ENCODE peak calls at places on chromosomes 5 and 9, in six cellular contexts. T is coronary artery; L is midbrain; K is activated T-helper 1 cell treated with Interleukin-2 at 50 U/mL for 16 hours; G is CD8-positive, alpha-beta T cell; U is H4. Z is an unnamed sample.

GRCh38 chr5:39757121-39757520 is 332.3 kb upstream of the DAB2 start:
- DNase-seq in U (no peak), G (no peak), T (no peak), L (no peak), K (no peak), Z (no peak)

GRCh38 chr5:73901045-73901444 is 275.0 kb downstream of the ARHGEF28 start:
- DNase-seq in K (no peak), U (peak), G (no peak), T (no peak), L (no peak), Z (no peak)

GRCh38 chr5:172453986-172454354 is 355 bp downstream of the SH3PXD2B start:
- DNase-seq in K (no peak), L (peak), U (no peak), G (no peak), T (no peak), Z (no peak)

GRCh38 chr9:99970481-99970880 is 64.0 kb downstream of the STX17 start:
- DNase-seq in U (no peak), K (no peak), L (no peak), G (no peak), T (no peak), Z (no peak)

GRCh38 chr5:10286552-10287227 is 21.0 kb downstream of the CMBL start:
- DNase-seq in K (no peak), L (no peak), G (no peak), T (no peak), U (no peak), Z (no peak)

GRCh38 chr9:135671591-135672041 is 8.5 kb downstream of the LCN9 start:
- DNase-seq in L (no peak), U (no peak), K (no peak), G (no peak), T (no peak), Z (no peak)

GRCh38 chr9:136665111-136665703 is 2.5 kb downstream of the EGFL7 start:
- DNase-seq in T (no peak), U (no peak), L (no peak), K (no peak), G (no peak), Z (peak)

GRCh38 chr5:6256901-6257300 is 121.4 kb downstream of the MED10 start:
- DNase-seq in G (no peak), K (no peak), U (no peak), L (no peak), T (no peak), Z (no peak)

GRCh38 chr5:153551537-153552079 is 61.1 kb downstream of the GRIA1 start:
- DNase-seq in T (no peak), G (no peak), U (peak), L (no peak), K (no peak), Z (peak)

GRCh38 chr5:103847060-103847459 is 284.5 kb upstream of the NUDT12 start:
- DNase-seq in U (no peak), T (no peak), K (no peak), L (no peak), G (no peak), Z (no peak)

GRCh38 chr9:36788534-36788933 is 215.8 kb downstream of the MELK start:
- DNase-seq in K (no peak), G (no peak), L (no peak), U (no peak), T (no peak), Z (no peak)

GRCh38 chr5:98916540-98916939 is 12.3 kb downstream of the CHD1 start:
- DNase-seq in L (no peak), T (no peak), U (no peak), K (no peak), G (no peak), Z (no peak)

GRCh38 chr9:131727184-131727785 is 12.6 kb downstream of the RAPGEF1 start:
- DNase-seq in G (no peak), L (no peak), K (no peak), T (no peak), U (no peak), Z (no peak)

GRCh38 chr5:16140944-16141343 is 38.6 kb downstream of the MARCHF11 start:
- DNase-seq in U (no peak), K (no peak), L (no peak), T (no peak), G (no peak), Z (no peak)

GRCh38 chr9:109907810-109908458 is 127.9 kb downstream of the PALM2AKAP2 start:
- DNase-seq in L (no peak), K (no peak), T (no peak), G (no peak), U (no peak), Z (no peak)

GRCh38 chr9:136292591-136293448 is 11.1 kb downstream of the CCDC187 start:
- DNase-seq in G (no peak), T (no peak), L (no peak), U (no peak), K (no peak), Z (no peak)

GRCh38 chr5:147223951-147224791 is 10.7 kb upstream of the STK32A start:
- DNase-seq in K (no peak), U (peak), T (no peak), G (no peak), L (peak), Z (no peak)

GRCh38 chr9:81833563-81834345 is 94.5 kb upstream of the SPATA31D4 start:
- DNase-seq in L (no peak), U (peak), K (no peak), G (no peak), T (no peak), Z (no peak)

GRCh38 chr5:170182461-170182860 is 50.3 kb upstream of the C5orf58 start:
- DNase-seq in T (no peak), U (no peak), G (no peak), L (no peak), K (no peak), Z (no peak)

GRCh38 chr5:1536298-1537165 is 12.8 kb upstream of the LPCAT1 start:
- DNase-seq in T (peak), G (peak), L (no peak), K (peak), U (no peak), Z (no peak)